ENCODE peak calls at places on chromosomes 13 and 19, in seven cellular contexts. D is mammary epithelial cell, G is breast epithelium, U is IMR-90, Z is tibial nerve, X is Peyer's patch, M is cardiac muscle cell. A is an unnamed sample.

GRCh38 chr13:50128406-50129048 is 113.3 kb downstream of the KCNRG start:
- DNase-seq in Z (no peak), U (no peak), D (no peak), M (no peak), X (no peak), G (no peak), A (no peak)

GRCh38 chr13:40189885-40190655 is 476.4 kb downstream of the FOXO1 start:
- DNase-seq in U (no peak), D (peak; percentile 11), Z (no peak), G (no peak), M (no peak), X (no peak), A (no peak)

GRCh38 chr19:38317104-38317612 is 1.4 kb upstream of the YIF1B start:
- DNase-seq in G (no peak), U (no peak), X (peak; percentile 59), Z (no peak), M (no peak), D (no peak), A (no peak)

GRCh38 chr13:41511827-41512226 is 54.5 kb downstream of the RGCC start:
- DNase-seq in M (no peak), X (no peak), G (no peak), U (no peak), Z (no peak), D (no peak), A (no peak)

GRCh38 chr13:95509521-95510315 is 42.8 kb upstream of the CLDN10 start:
- DNase-seq in U (peak; percentile 10), D (peak; percentile 85), G (no peak), Z (no peak), X (no peak), M (no peak), A (no peak)

GRCh38 chr19:28289294-28290063 is 923.5 kb downstream of the UQCRFS1 start:
- DNase-seq in Z (no peak), X (no peak), M (no peak), U (no peak), D (peak; percentile 18), G (no peak), A (peak; percentile 39)

GRCh38 chr19:39471756-39472536 is 8.7 kb upstream of the TIMM50 start:
- DNase-seq in M (no peak), G (no peak), Z (no peak), D (no peak), X (no peak), U (no peak), A (no peak)

GRCh38 chr13:102003848-102004570 is 397.8 kb downstream of the FGF14 start:
- DNase-seq in X (no peak), D (no peak), Z (no peak), U (no peak), M (no peak), G (no peak), A (no peak)

GRCh38 chr19:19900124-19900523 is 622 bp upstream of the ZNF93 start:
- DNase-seq in Z (no peak), U (peak; percentile 75), G (no peak), X (no peak), M (peak; percentile 15), D (peak; percentile 40), A (no peak)

GRCh38 chr13:111491021-111491420 is 170.6 kb downstream of the TEX29 start:
- DNase-seq in D (no peak), G (no peak), M (no peak), X (no peak), Z (no peak), U (no peak), A (no peak)

GRCh38 chr13:90690458-90691063 is 656.9 kb upstream of the MIR17HG start:
- DNase-seq in Z (no peak), X (no peak), M (no peak), U (peak; percentile 15), D (no peak), G (no peak), A (no peak)

GRCh38 chr19:16343156-16343555 is 18.5 kb downstream of the KLF2 start:
- DNase-seq in D (no peak), X (no peak), G (no peak), Z (no peak), U (no peak), M (no peak), A (no peak)
- H3K4me1 ChIP-seq in D (peaks cover 13% of the 10 kb centered on the region), X (peaks cover 21% of the 10 kb centered on the region), G (no peaks in the 10 kb centered on the region), Z (peaks cover 27% of the 10 kb centered on the region), U (peaks cover 14% of the 10 kb centered on the region), M (peaks cover 22% of the 10 kb centered on the region), A (peaks cover 45% of the 10 kb centered on the region)

GRCh38 chr13:99976502-99977115 is 5.0 kb upstream of the ZIC2 start:
- DNase-seq in D (no peak), X (no peak), G (no peak), Z (no peak), U (no peak), M (no peak), A (no peak)
- H3K4me1 ChIP-seq in D (peaks cover 15% of the 10 kb centered on the region), X (peaks cover 37% of the 10 kb centered on the region), G (peaks cover 12% of the 10 kb centered on the region), Z (peaks cover 22% of the 10 kb centered on the region), U (no peaks in the 10 kb centered on the region), M (no peaks in the 10 kb centered on the region), A (peaks cover 27% of the 10 kb centered on the region)

GRCh38 chr13:114047358-114047881 is 73.5 kb upstream of the C13orf46 start:
- DNase-seq in X (peak; percentile 68), Z (no peak), D (no peak), M (no peak), U (peak; percentile 43), G (no peak), A (peak; percentile 68)
- H3K4me1 ChIP-seq in X (peaks cover 16% of the 10 kb centered on the region), Z (peaks cover 12% of the 10 kb centered on the region), D (no peaks in the 10 kb centered on the region), M (no peaks in the 10 kb centered on the region), U (peaks cover 17% of the 10 kb centered on the region), G (no peaks in the 10 kb centered on the region), A (no peaks in the 10 kb centered on the region)

DNA sequence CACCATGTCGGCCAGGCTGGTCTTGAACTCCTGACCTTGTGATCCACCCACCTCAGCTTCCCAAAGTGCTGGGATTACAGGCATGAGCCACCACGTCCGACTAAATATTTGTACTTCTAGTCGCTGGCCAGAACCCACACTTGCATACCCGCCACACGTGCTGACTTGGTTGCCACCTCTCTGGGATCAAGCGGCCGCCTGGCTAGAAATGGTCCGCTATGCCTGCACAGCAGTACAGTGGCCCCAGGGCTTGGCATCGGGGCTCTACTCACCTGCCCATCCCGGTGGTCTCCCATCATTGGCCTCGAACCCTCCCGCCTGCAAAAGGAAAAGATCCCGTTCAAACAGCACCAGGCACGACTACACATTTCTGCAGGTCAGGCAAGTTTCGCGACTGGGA is 23.7 kb upstream of the TINCR start:
- DNase-seq in U (no peak), X (no peak), G (no peak), D (no peak), Z (no peak), M (no peak), A (no peak)
- H3K4me1 ChIP-seq in U (no peaks in the 10 kb centered on the region), X (peaks cover 16% of the 10 kb centered on the region), G (no peaks in the 10 kb centered on the region), D (peaks cover 4% of the 10 kb centered on the region), Z (no peaks in the 10 kb centered on the region), M (peaks cover 4% of the 10 kb centered on the region), A (no peaks in the 10 kb centered on the region)

GRCh38 chr19:23790641-23791488 is 32.2 kb upstream of the ZNF681 start:
- DNase-seq in M (no peak), U (no peak), X (no peak), Z (no peak), D (no peak), G (no peak), A (no peak)
- H3K4me1 ChIP-seq in M (no peaks in the 10 kb centered on the region), U (no peaks in the 10 kb centered on the region), X (no peaks in the 10 kb centered on the region), Z (no peaks in the 10 kb centered on the region), D (no peaks in the 10 kb centered on the region), G (no peaks in the 10 kb centered on the region), A (no peaks in the 10 kb centered on the region)

DNA sequence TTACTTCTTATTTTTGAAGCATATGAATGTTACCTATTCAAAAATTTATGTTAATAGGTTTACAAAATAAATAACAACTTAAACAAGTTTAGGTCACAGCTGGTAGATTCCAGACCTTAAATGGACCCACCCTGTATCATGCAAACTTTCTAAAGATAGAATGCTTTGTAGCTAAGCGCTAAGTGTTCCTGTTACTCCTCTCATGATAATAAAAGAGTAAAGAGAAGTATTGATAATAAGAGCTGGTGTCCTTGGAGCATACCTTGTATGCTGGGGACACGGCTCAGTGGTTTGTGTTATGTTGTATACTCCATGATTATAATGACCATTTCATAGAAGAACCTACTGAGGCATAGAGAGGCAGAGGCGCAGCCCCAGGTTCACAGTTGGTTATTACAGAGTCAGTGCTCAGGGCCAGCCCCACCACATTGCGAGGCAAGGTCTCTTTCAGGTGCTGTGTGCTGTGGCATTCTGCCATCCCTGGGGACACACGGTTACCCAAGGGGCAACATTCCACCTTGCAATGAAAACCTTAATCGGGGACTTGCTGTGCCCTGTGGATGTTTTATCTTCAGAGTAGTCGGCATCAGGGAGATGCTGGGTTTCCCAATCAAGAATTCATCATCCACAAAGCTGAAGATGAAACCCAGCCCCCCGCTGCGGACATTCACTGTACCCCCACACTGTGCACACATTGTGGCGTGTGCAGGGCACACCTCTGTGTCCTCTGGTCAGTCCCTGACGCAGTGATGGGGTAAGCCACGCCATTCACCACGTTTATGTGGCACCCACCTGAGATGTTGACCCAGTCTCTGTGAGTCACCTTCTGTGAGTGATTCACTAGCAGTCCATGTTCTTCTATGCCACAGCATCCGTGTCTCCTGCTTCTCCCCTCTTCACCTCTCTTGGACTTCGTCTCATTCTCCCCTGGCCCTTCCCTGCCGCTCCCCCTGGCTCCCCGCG is 186.7 kb downstream of the COL4A1 start:
- DNase-seq in U (peak; percentile 41), D (peak; percentile 75), M (no peak), G (no peak), X (no peak), Z (no peak), A (no peak)
- H3K4me1 ChIP-seq in U (peaks cover 1% of the 10 kb centered on the region), D (peaks cover 34% of the 10 kb centered on the region), M (peaks cover 10% of the 10 kb centered on the region), G (no peaks in the 10 kb centered on the region), X (no peaks in the 10 kb centered on the region), Z (no peaks in the 10 kb centered on the region), A (no peaks in the 10 kb centered on the region)

DNA sequence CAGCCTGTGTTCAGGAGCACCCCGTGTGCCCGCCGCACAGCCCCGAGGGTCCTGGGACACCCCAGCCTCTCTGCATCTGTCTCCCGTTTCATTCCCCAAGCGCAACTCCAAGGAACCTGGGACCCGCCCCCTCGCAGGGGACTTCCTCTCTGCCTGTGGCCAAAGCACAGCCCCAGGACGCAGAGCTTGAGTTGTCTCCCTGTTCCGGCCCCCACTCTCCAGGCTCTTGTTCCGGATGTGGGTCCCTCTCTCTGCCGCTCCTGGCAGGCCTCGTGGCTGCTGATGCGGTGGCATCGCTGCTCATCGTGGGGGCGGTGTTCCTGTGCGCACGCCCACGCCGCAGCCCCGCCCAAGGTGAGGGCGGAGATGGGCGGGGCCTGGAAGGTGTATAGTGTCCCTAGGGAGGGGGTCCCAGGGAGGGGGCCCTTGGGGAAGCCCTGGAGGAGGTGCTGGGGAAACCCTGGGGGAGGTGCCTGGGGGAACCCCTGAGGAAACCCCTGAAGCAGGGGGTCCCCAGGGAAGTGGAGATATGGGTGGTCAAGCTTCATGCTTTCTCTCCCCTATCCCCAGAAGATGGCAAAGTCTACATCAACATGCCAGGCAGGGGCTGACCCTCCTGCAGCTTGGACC is 1.3 kb downstream of the HCST start:
- DNase-seq in M (peak; percentile 65), X (peak; percentile 96), Z (peak; percentile 57), D (peak; percentile 43), U (peak; percentile 73), G (no peak), A (peak; percentile 94)
- H3K4me1 ChIP-seq in M (peaks cover 12% of the 10 kb centered on the region), X (peaks cover 10% of the 10 kb centered on the region), Z (peaks cover 30% of the 10 kb centered on the region), D (peaks cover 20% of the 10 kb centered on the region), U (peaks cover 31% of the 10 kb centered on the region), G (no peaks in the 10 kb centered on the region), A (peaks cover 23% of the 10 kb centered on the region)

GRCh38 chr19:18045307-18046013 is 37.5 kb downstream of the ARRDC2 start:
- DNase-seq in U (no peak), G (no peak), X (no peak), D (no peak), M (no peak), Z (no peak), A (no peak)
- H3K4me1 ChIP-seq in U (peaks cover 8% of the 10 kb centered on the region), G (peaks cover 7% of the 10 kb centered on the region), X (peaks cover 19% of the 10 kb centered on the region), D (peaks cover 11% of the 10 kb centered on the region), M (no peaks in the 10 kb centered on the region), Z (no peaks in the 10 kb centered on the region), A (peaks cover 27% of the 10 kb centered on the region)